ENCODE peak calls at places on chromosomes 11 and 22, in eight cellular contexts. E is breast epithelium; L is upper lobe of right lung; K is neuronal stem cell; X is cardiac muscle cell; A is IMR-90; R is PC-3; O is CD8-positive, alpha-beta T cell. U is an unnamed sample. For H3K36me3, the result is how much of the 10 kb centered on the place peaks cover.

GRCh38 chr11:125350206-125351044 is 145.6 kb downstream of the FEZ1 start:
- DNase-seq in L (no peak), X (no peak), A (no peak), R (no peak), E (no peak), K (no peak), O (no peak), U (no peak)

GRCh38 chr11:85759915-85760314 is 51.0 kb downstream of the SYTL2 start:
- DNase-seq in K (no peak), R (peak), E (no peak), O (no peak), L (no peak), X (peak), A (peak), U (no peak)

GRCh38 chr11:95891423-95892177 is 32.3 kb downstream of the MTMR2 start:
- DNase-seq in L (no peak), R (no peak), O (no peak), E (no peak), A (peak), K (no peak), X (no peak), U (no peak)

GRCh38 chr11:61333638-61334433 is 808 bp downstream of the TKFC start:
- DNase-seq in R (no peak), A (no peak), O (no peak), E (no peak), K (no peak), X (no peak), L (no peak), U (no peak)

GRCh38 chr11:78420796-78421209 is 3.2 kb upstream of the GAB2 start:
- DNase-seq in X (peak), O (peak), E (peak), R (no peak), A (peak), K (no peak), L (peak), U (no peak)

GRCh38 chr11:35588627-35589026 is 29.6 kb upstream of the FJX1 start:
- DNase-seq in L (no peak), A (peak), K (no peak), R (peak), O (no peak), X (peak), E (no peak), U (no peak)

GRCh38 chr11:105181100-105181499 is 41.5 kb upstream of the CARD18 start:
- DNase-seq in R (peak), E (no peak), X (peak), K (no peak), O (no peak), L (no peak), A (peak), U (no peak)

GRCh38 chr11:2265854-2266585 is 4.4 kb downstream of the ASCL2 start:
- DNase-seq in O (no peak), L (peak), E (peak), X (no peak), A (no peak), R (no peak), K (no peak), U (no peak)

GRCh38 chr22:37558815-37559214 is 1.5 kb upstream of the CDC42EP1 start:
- DNase-seq in X (no peak), A (no peak), O (no peak), K (no peak), E (no peak), R (no peak), L (no peak), U (no peak)

DNA sequence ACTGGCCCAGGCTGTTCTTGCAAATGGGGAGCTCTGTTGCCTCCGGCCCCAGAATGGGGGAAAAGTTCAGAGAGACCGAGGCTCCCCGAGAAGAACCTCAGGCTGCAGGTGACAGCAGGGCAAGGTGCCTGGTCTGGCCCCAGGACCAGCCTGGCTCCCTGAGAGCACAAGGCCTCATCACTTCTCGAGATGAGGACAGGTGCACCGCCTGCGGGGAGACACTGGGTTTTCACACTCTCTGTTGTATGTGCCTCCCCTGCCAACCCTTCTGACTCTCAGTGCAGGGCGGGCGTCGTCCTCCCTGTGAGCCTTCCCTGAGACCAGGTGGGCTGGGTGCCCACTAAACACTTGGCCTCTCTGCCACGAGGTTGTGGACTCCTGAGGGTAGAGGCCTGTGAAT is 102.2 kb downstream of the BCR start:
- DNase-seq in A (no peak), R (no peak), L (no peak), O (no peak), X (no peak), K (no peak), E (no peak), U (no peak)
- H3K36me3 ChIP-seq in A (under half), R (under half), L (under half), O (under half), X (under half), K (under half), E (under half), U (half or more)

DNA sequence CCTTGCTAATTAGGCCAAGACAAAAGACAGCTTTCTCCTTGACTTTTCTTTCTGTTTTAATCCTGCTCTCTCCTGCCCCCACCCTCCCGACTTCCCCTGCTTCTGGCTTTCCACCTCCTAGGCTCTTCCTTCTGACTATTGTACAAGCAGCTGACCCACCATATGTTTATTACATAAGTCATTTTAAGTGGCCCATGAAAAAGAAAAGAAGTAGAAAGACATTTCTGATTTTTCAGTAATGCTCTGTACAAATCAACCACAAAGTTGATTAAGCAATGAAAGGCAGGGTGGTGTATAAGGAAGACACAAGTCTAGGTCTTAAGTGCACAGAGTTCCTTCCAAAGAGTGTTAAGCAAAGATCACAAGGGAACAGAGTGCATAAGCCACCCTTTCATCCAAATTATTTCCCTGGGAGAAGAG is 18.2 kb downstream of the JAML start:
- DNase-seq in K (no peak), E (no peak), A (no peak), O (no peak), X (peak), R (no peak), L (no peak), U (no peak)
- H3K27ac ChIP-seq in K (no peak), E (no peak), A (no peak), O (no peak), X (no peak), R (no peak), L (peak), U (peak)

DNA sequence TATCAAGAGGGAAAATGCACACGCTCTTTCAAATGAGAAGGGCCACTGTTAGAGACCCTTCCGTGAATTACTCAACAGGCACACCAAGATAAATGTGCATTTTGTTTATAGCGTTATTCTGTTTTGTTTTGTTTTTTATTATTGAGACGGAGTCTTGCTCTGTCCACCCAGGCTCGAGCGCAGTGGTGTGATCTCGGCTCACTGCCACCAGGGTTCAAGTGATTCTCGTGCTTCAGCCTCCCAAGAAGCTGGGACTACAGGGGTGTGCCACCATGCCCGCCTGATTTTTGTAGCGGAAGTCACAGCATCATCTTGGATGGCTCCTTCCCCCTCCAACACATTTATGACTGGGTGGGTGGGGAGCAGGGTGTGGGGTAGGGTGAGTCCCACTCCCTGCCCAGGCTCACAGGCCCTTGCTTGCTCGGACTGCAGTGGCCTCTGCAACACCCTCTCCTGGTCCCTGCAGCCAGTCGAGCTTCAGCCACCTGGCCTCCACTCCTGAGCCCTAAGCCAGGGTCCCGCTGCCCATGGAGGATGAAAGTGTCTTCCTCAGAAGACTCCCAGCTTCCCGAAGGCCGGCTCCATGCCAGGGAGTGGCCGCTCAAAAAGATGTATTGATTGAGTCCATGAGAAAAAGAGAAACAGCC is 68.0 kb downstream of the RTL6 start:
- DNase-seq in K (no peak), E (no peak), A (no peak), L (peak), O (no peak), R (no peak), X (no peak), U (no peak)
- H3K36me3 ChIP-seq in K (under half), E (under half), A (under half), L (under half), O (under half), R (under half), X (under half), U (under half)

GRCh38 chr22:30572840-30573593 is 1.4 kb downstream of the GAL3ST1 start:
- DNase-seq in R (no peak), O (no peak), L (no peak), X (no peak), A (no peak), K (no peak), E (no peak), U (no peak)

GRCh38 chr22:30574095-30574981 is at the start of gene GAL3ST1:
- DNase-seq in K (peak), L (no peak), O (no peak), X (no peak), E (no peak), R (no peak), A (no peak), U (no peak)

GRCh38 chr22:30572210-30572609 is 2.3 kb downstream of the GAL3ST1 start:
- DNase-seq in A (no peak), O (no peak), K (no peak), L (no peak), X (no peak), E (no peak), R (no peak), U (no peak)

GRCh38 chr22:30575011-30575671 is 676 bp upstream of the GAL3ST1 start:
- DNase-seq in E (peak), O (no peak), A (peak), X (peak), R (no peak), L (no peak), K (no peak), U (no peak)

GRCh38 chr22:30573594-30574094 is 821 bp downstream of the GAL3ST1 start:
- DNase-seq in X (no peak), R (peak), E (no peak), L (no peak), A (no peak), K (no peak), O (no peak), U (no peak)
- H3K27ac ChIP-seq in X (no peak), R (no peak), E (no peak), L (peak), A (no peak), K (no peak), O (no peak), U (no peak)

GRCh38 chr11:67365756-67366384 is 7.5 kb downstream of the CLCF1 start:
- DNase-seq in R (no peak), K (no peak), O (no peak), E (no peak), A (no peak), L (no peak), X (no peak), U (no peak)

GRCh38 chr11:67367014-67367835 is 6.2 kb downstream of the CLCF1 start:
- DNase-seq in L (peak), O (no peak), K (no peak), A (no peak), R (no peak), X (peak), E (no peak), U (no peak)

GRCh38 chr11:67364783-67365525 is 8.4 kb downstream of the CLCF1 start:
- DNase-seq in R (no peak), O (no peak), X (no peak), E (no peak), K (no peak), A (no peak), L (no peak), U (no peak)

GRCh38 chr11:67367836-67368227 is 5.6 kb downstream of the CLCF1 start:
- DNase-seq in E (no peak), L (no peak), O (no peak), K (no peak), X (no peak), R (no peak), A (no peak), U (no peak)

DNA sequence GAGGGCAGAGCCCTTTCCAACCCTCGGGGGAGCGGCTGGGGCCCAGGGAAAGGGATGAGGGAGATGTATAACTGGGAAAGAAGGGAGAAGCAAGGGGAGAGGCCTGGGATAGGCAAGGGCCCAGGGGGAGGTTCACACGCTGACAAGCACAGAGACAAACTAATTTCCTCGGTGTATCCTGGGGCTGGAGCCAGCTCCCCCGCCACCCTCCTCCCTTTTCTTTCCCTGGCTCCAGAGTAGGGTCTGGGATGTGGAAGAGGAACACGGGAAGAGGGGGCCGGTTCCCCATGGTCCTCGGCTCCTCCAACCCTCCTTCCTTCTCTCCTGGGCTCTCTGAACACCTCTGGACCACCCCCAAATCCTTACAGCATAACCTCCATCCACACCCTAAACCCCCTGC is 6.9 kb downstream of the CLCF1 start:
- DNase-seq in A (no peak), L (no peak), E (no peak), X (peak), O (no peak), K (no peak), R (no peak), U (no peak)
- H3K36me3 ChIP-seq in A (under half), L (under half), E (under half), X (under half), O (under half), K (under half), R (under half), U (under half)

U was measured in naive thymus-derived CD4-positive, alpha-beta T cell.